ENCODE peak calls at places on chromosomes 7 and 10, in six cellular contexts. K is PC-9, U is IMR-90, L is GM12878, D is GM23338, F is K562. N is an unnamed sample. For H3K36me3, the result is how much of the 10 kb centered on the place peaks cover.

GRCh38 chr7:101869026-101869900 is 51.8 kb downstream of the CUX1 start:
- DNase-seq in K (no peak), U (no peak), L (no peak), D (peak), F (peak), N (no peak)

GRCh38 chr10:35545878-35546631 is 59.1 kb upstream of the GJD4 start:
- DNase-seq in K (no peak), U (peak), L (no peak), D (no peak), F (no peak), N (no peak)

GRCh38 chr10:17805440-17805839 is 3.7 kb upstream of the MRC1 start:
- DNase-seq in K (no peak), U (no peak), L (no peak), D (no peak), F (no peak), N (no peak)

GRCh38 chr7:20539201-20539600 is 76.3 kb upstream of the ABCB5 start:
- DNase-seq in K (no peak), U (no peak), L (no peak), D (peak), F (peak), N (no peak)

GRCh38 chr7:130674456-130674855 is 5.9 kb upstream of the COPG2 start:
- DNase-seq in K (no peak), U (no peak), L (no peak), D (no peak), F (no peak), N (no peak)

GRCh38 chr10:28492093-28492492 is 40.8 kb upstream of the WAC start:
- DNase-seq in K (no peak), U (no peak), L (no peak), D (no peak), F (no peak), N (no peak)

GRCh38 chr10:78137147-78137546 is 103.5 kb downstream of the RPS24 start:
- DNase-seq in K (no peak), U (no peak), L (no peak), D (no peak), F (no peak), N (no peak)

GRCh38 chr10:25261110-25261509 is 86.3 kb downstream of the GPR158 start:
- DNase-seq in K (no peak), U (no peak), L (no peak), D (no peak), F (no peak), N (no peak)

GRCh38 chr10:125006188-125006680 is 64.3 kb downstream of the ZRANB1 start:
- DNase-seq in K (no peak), U (peak), L (no peak), D (no peak), F (no peak), N (no peak)

GRCh38 chr10:120221873-120222485 is 235.0 kb upstream of the PLPP4 start:
- DNase-seq in K (peak), U (no peak), L (no peak), D (peak), F (peak), N (peak)

GRCh38 chr10:102455893-102456471 is 4.6 kb upstream of the C10orf95 start:
- DNase-seq in K (no peak), U (peak), L (no peak), D (peak), F (peak), N (no peak)

GRCh38 chr7:139451638-139452037 is 31.8 kb downstream of the KLRG2 start:
- DNase-seq in K (no peak), U (peak), L (no peak), D (no peak), F (peak), N (no peak)

GRCh38 chr10:37812290-37812689 is 45.1 kb downstream of the ZNF248 start:
- DNase-seq in K (no peak), U (no peak), L (no peak), D (no peak), F (no peak), N (no peak)

GRCh38 chr10:108899686-108900085 is 1023.6 kb downstream of the XPNPEP1 start:
- DNase-seq in K (no peak), U (no peak), L (no peak), D (peak), F (no peak), N (no peak)

GRCh38 chr10:117539271-117539876 is 3.2 kb upstream of the EMX2 start:
- DNase-seq in K (no peak), U (no peak), L (no peak), D (peak), F (no peak), N (no peak)

GRCh38 chr10:72228318-72228751 is 12.3 kb upstream of the ASCC1 start:
- DNase-seq in K (no peak), U (no peak), L (no peak), D (no peak), F (no peak), N (no peak)

GRCh38 chr10:88045544-88046415 is 182.4 kb downstream of the PTEN start:
- DNase-seq in K (no peak), U (peak), L (no peak), D (peak), F (no peak), N (no peak)

GRCh38 chr10:89207801-89208551 is 859 bp upstream of the CH25H start:
- DNase-seq in K (peak), U (no peak), L (no peak), D (peak), F (no peak), N (no peak)

GRCh38 chr7:28081016-28081415 is 99.6 kb downstream of the JAZF1 start:
- DNase-seq in K (no peak), U (no peak), L (no peak), D (peak), F (no peak), N (no peak)

GRCh38 chr7:108525327-108525984 is 479 bp downstream of the PNPLA8 start:
- DNase-seq in K (no peak), U (peak), L (no peak), D (peak), F (peak), N (peak)

GRCh38 chr7:12490105-12490688 is 80.3 kb upstream of the SCIN start:
- DNase-seq in K (no peak), U (peak), L (no peak), D (peak), F (peak), N (no peak)

GRCh38 chr10:21449288-21449966 is 76.1 kb downstream of the SKIDA1 start:
- DNase-seq in K (no peak), U (no peak), L (peak), D (peak), F (no peak), N (no peak)

GRCh38 chr7:44768663-44769361 is 20.2 kb downstream of the ZMIZ2 start:
- DNase-seq in K (no peak), U (no peak), L (no peak), D (no peak), F (no peak), N (no peak)

GRCh38 chr7:18667466-18667865 is 171.9 kb downstream of the HDAC9 start:
- DNase-seq in K (no peak), U (peak), L (no peak), D (peak), F (no peak), N (peak)

GRCh38 chr7:151122276-151122675 is 36.0 kb downstream of the AGAP3 start:
- DNase-seq in K (no peak), U (no peak), L (no peak), D (peak), F (no peak), N (no peak)
- H3K36me3 ChIP-seq in K (under half), U (half or more), L (under half), D (under half), F (half or more), N (under half)

DNA sequence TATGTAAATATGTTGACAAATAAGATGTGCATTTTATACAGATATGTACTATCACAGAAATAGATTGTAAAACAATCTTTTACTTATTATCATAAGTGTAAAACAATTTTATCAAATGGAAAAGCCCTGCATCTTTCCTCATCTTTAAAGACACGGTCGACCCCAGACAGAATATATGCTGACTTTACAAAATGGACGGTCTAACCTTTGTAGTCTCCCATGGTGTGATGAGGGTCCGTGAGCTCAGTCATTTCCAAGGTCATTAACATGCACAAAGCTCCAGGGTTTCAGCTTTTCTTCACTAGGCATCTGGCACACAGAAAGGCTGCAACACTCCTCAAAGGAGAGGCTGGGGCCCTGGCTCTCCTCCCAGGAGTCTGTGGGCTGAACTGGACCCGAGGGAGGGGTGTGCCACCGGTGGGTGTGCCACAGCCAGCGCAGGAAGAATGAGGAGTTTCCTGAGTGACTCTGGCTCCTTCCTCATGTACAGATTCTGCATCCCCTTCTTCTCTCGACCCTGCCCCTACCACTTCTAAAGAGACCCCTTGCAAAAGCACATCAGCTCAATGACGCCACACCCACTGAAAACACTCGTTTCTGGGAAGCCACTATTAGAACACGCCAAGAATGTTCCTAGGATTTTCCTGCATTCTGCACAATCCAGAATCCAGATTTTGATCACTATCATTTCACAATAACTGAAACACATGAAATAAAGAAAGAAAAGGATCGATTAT is 26.2 kb upstream of the ABLIM1 start:
- DNase-seq in K (no peak), U (peak), L (no peak), D (no peak), F (no peak), N (no peak)
- H2AFZ ChIP-seq in K (no peak), U (peak), L (no peak), D (no peak), F (no peak), N (peak)

DNA sequence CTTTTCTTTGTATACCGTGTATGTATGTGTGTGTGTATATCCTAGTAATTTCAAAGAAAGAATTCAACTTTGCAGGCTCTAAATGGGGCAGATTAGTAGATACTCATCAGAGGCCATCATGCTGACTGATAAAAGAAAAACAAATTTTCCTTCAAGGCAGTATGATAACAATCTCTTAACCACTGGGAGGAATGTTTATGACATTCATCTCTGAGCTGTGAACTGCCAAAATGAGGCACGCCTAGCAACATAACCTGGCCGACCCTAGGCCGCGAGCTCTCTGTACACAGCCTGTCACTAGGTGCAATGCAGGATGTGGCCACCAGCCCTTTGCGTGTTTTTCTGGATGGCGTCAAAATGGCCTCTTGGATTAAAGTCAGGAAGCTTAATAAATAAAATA is 343.7 kb upstream of the GALNT17 start:
- DNase-seq in K (no peak), U (no peak), L (no peak), D (peak), F (no peak), N (no peak)
- H3K36me3 ChIP-seq in K (under half), U (under half), L (under half), D (under half), F (under half), N (under half)

GRCh38 chr7:129575699-129576098 is 35.8 kb upstream of the NRF1 start:
- DNase-seq in K (no peak), U (no peak), L (no peak), D (no peak), F (no peak), N (no peak)

GRCh38 chr7:129571201-129571600 is 40.3 kb upstream of the NRF1 start:
- DNase-seq in K (no peak), U (no peak), L (no peak), D (no peak), F (no peak), N (no peak)

GRCh38 chr7:129576138-129576537 is 35.4 kb upstream of the NRF1 start:
- DNase-seq in K (no peak), U (peak), L (no peak), D (no peak), F (no peak), N (no peak)

GRCh38 chr7:129572205-129572604 is 39.3 kb upstream of the NRF1 start:
- DNase-seq in K (no peak), U (no peak), L (no peak), D (no peak), F (no peak), N (no peak)

GRCh38 chr7:129574487-129574886 is 37.0 kb upstream of the NRF1 start:
- DNase-seq in K (no peak), U (peak), L (no peak), D (no peak), F (no peak), N (no peak)
- H2AFZ ChIP-seq in K (no peak), U (peak), L (no peak), D (peak), F (peak), N (peak)

GRCh38 chr10:5774987-5775386 is 38.2 kb downstream of the GDI2 start:
- DNase-seq in K (no peak), U (no peak), L (no peak), D (no peak), F (no peak), N (no peak)

GRCh38 chr10:5776881-5777197 is 36.4 kb downstream of the GDI2 start:
- DNase-seq in K (no peak), U (peak), L (no peak), D (no peak), F (no peak), N (no peak)

GRCh38 chr10:5776150-5776880 is 36.9 kb downstream of the GDI2 start:
- DNase-seq in K (no peak), U (peak), L (no peak), D (peak), F (no peak), N (no peak)

GRCh38 chr10:5779753-5780152 is 33.5 kb downstream of the GDI2 start:
- DNase-seq in K (no peak), U (no peak), L (no peak), D (no peak), F (no peak), N (no peak)

DNA sequence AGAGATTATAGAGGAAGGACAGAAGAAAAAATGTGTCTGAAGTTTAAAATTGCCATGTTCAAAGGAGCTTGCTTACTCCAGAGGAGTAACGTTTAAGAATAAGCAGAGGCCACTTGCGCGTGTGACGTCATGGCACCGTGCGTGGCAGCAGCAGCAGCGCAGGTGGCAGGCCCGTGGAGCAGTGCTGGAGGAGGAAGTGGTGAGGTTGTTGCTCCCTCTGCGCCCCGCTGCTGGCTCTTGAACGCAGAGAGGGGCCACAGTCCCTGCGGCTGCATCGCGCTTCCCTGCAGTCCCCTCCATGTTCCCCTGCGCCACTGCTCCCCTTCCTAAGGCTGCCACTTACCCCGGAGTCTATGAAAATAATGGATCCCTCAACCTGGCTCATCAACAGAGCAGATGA is 37.5 kb downstream of the GDI2 start:
- DNase-seq in K (no peak), U (no peak), L (no peak), D (no peak), F (no peak), N (no peak)
- H3K36me3 ChIP-seq in K (under half), U (under half), L (under half), D (under half), F (half or more), N (under half)

GRCh38 chr10:33612116-33612515 is 277.6 kb upstream of the NRP1 start:
- DNase-seq in K (no peak), U (peak), L (no peak), D (no peak), F (no peak), N (peak)
- H2AFZ ChIP-seq in K (no peak), U (no peak), L (no peak), D (no peak), F (no peak), N (peak)

GRCh38 chr7:135647755-135648154 is 14.6 kb upstream of the STMP1 start:
- DNase-seq in K (no peak), U (no peak), L (no peak), D (no peak), F (no peak), N (no peak)
- H3K36me3 ChIP-seq in K (under half), U (under half), L (under half), D (under half), F (half or more), N (under half)

N was measured in keratinocyte.